ENCODE peak calls at places on chromosomes 7 and 10, in seven cellular contexts. A is mesenchymal stem cell, Z is mesendoderm, V is trophoblast cell, E is IMR-90, X is neuronal stem cell, G is H1. T is an unnamed sample.

GRCh38 chr10:65496541-65496940 is 1429.3 kb upstream of the LRRTM3 start:
- DNase-seq in A (no peak), E (no peak), Z (no peak), X (no peak), G (no peak), V (no peak), T (no peak)

GRCh38 chr7:27130540-27131389 is at the start of gene HOXA4:
- DNase-seq in E (peak), G (peak), A (peak), Z (peak), X (no peak), V (peak), T (peak)

GRCh38 chr7:156612930-156613329 is 27.6 kb upstream of the RNF32 start:
- DNase-seq in A (no peak), X (no peak), E (no peak), V (no peak), G (no peak), Z (no peak), T (no peak)

GRCh38 chr7:77450054-77450453 is 33.9 kb upstream of the GSAP start:
- DNase-seq in X (no peak), V (no peak), A (no peak), Z (no peak), E (peak), G (no peak), T (no peak)

GRCh38 chr10:101560293-101561067 is 27.6 kb downstream of the POLL start:
- DNase-seq in Z (no peak), X (no peak), G (peak), V (no peak), A (no peak), E (no peak), T (peak)

GRCh38 chr7:142507799-142508198 is 241.5 kb upstream of the PRSS1 start:
- DNase-seq in A (no peak), X (no peak), E (no peak), G (no peak), Z (no peak), V (no peak), T (no peak)

GRCh38 chr10:46326066-46326465 is 39.3 kb downstream of the ANTXRL start:
- DNase-seq in V (no peak), A (no peak), E (peak), X (no peak), G (no peak), Z (no peak), T (no peak)

GRCh38 chr10:45160266-45160665 is 155.1 kb downstream of the OR13A1 start:
- DNase-seq in G (no peak), X (no peak), V (no peak), Z (no peak), A (peak), E (peak), T (no peak)

GRCh38 chr7:34087892-34088891 is 182.9 kb downstream of the BMPER start:
- DNase-seq in V (peak), A (peak), G (peak), Z (peak), X (peak), E (peak), T (peak)

GRCh38 chr10:113960617-113961260 is 82.9 kb upstream of the ADRB1 start:
- DNase-seq in X (peak), E (no peak), V (peak), Z (peak), A (peak), G (no peak), T (no peak)

GRCh38 chr7:41641006-41641714 is 61.7 kb downstream of the INHBA start:
- DNase-seq in X (no peak), V (no peak), G (no peak), A (no peak), Z (no peak), E (peak), T (no peak)

GRCh38 chr10:12412671-12413368 is 63.5 kb downstream of the CAMK1D start:
- DNase-seq in G (no peak), V (no peak), E (no peak), A (no peak), X (no peak), Z (no peak), T (no peak)

GRCh38 chr10:101858723-101859500 is 15.3 kb upstream of the KCNIP2 start:
- DNase-seq in Z (no peak), E (no peak), X (no peak), G (no peak), V (no peak), A (no peak), T (no peak)

GRCh38 chr7:38844952-38845563 is 63.9 kb downstream of the VPS41 start:
- DNase-seq in G (no peak), Z (no peak), E (no peak), V (no peak), X (no peak), A (no peak), T (no peak)

GRCh38 chr7:12162420-12163113 is 48.5 kb upstream of the TMEM106B start:
- DNase-seq in A (peak), V (no peak), G (no peak), X (no peak), E (peak), Z (no peak), T (no peak)

GRCh38 chr10:126235979-126236851 is 152.1 kb downstream of the ADAM12 start:
- DNase-seq in A (no peak), G (no peak), E (no peak), V (no peak), Z (no peak), X (no peak), T (no peak)

GRCh38 chr10:93445097-93445960 is 36.8 kb downstream of the MYOF start:
- DNase-seq in Z (peak), X (peak), E (peak), A (peak), V (peak), G (peak), T (peak)

GRCh38 chr7:79523426-79523825 is 70.0 kb upstream of the MAGI2 start:
- DNase-seq in E (peak), A (no peak), V (no peak), X (no peak), G (no peak), Z (no peak), T (no peak)

GRCh38 chr7:77536017-77536412 is 1.1 kb upstream of the PTPN12 start:
- DNase-seq in G (no peak), X (no peak), Z (no peak), E (no peak), V (no peak), A (no peak), T (no peak)

GRCh38 chr10:120514035-120514620 is 57.1 kb downstream of the PLPP4 start:
- DNase-seq in V (peak), X (peak), G (peak), A (peak), Z (peak), E (peak), T (peak)

GRCh38 chr10:30963994-30964930 is 67.4 kb downstream of the ZNF438 start:
- DNase-seq in E (no peak), X (no peak), V (no peak), Z (no peak), A (no peak), G (no peak), T (no peak)

GRCh38 chr10:79188154-79188763 is 119.5 kb downstream of the ZMIZ1 start:
- DNase-seq in A (no peak), X (no peak), V (no peak), Z (peak), G (no peak), E (no peak), T (no peak)

GRCh38 chr10:98267894-98268693 is at the start of gene LOXL4:
- DNase-seq in Z (no peak), A (peak), G (no peak), V (no peak), E (no peak), X (peak), T (no peak)

GRCh38 chr7:101162551-101163280 is 2.7 kb downstream of the VGF start:
- DNase-seq in E (peak), Z (peak), X (no peak), A (peak), G (peak), V (peak), T (peak)

GRCh38 chr10:101018600-101019439 is 12.1 kb downstream of the PDZD7 start:
- DNase-seq in A (peak), E (peak), V (peak), G (peak), Z (peak), X (no peak), T (peak)

GRCh38 chr10:133163889-133164815 is 4.1 kb downstream of the KNDC1 start:
- DNase-seq in V (no peak), A (no peak), E (no peak), G (peak), X (no peak), Z (no peak), T (peak)

GRCh38 chr10:68330852-68331454 is 911 bp upstream of the HNRNPH3 start:
- DNase-seq in G (no peak), E (peak), Z (peak), X (no peak), A (no peak), V (no peak), T (peak)

GRCh38 chr10:121080324-121080807 is 229.2 kb downstream of the WDR11 start:
- DNase-seq in G (no peak), X (no peak), E (no peak), A (peak), Z (peak), V (no peak), T (no peak)

GRCh38 chr10:55631071-55631654 is 729.9 kb downstream of the ZWINT start:
- DNase-seq in E (no peak), Z (peak), V (no peak), X (peak), G (peak), A (peak), T (peak)

GRCh38 chr10:88979153-88979562 is 11.4 kb upstream of the FAS start:
- DNase-seq in E (peak), Z (peak), A (peak), G (no peak), V (no peak), X (no peak), T (no peak)

GRCh38 chr7:99407849-99408346 is 499 bp downstream of the PDAP1 start:
- DNase-seq in G (no peak), A (peak), Z (peak), E (peak), X (no peak), V (peak), T (no peak)

GRCh38 chr7:26201261-26202018 is at the start of gene CBX3:
- DNase-seq in Z (peak), G (peak), V (peak), A (peak), X (peak), E (peak), T (peak)

GRCh38 chr10:115772606-115773005 is 500.4 kb downstream of the GFRA1 start:
- DNase-seq in E (peak), X (no peak), Z (no peak), V (no peak), A (peak), G (no peak), T (no peak)

GRCh38 chr10:121708921-121709625 is 110.8 kb upstream of the FGFR2 start:
- DNase-seq in X (peak), V (no peak), Z (peak), A (no peak), E (no peak), G (no peak), T (no peak)

DNA sequence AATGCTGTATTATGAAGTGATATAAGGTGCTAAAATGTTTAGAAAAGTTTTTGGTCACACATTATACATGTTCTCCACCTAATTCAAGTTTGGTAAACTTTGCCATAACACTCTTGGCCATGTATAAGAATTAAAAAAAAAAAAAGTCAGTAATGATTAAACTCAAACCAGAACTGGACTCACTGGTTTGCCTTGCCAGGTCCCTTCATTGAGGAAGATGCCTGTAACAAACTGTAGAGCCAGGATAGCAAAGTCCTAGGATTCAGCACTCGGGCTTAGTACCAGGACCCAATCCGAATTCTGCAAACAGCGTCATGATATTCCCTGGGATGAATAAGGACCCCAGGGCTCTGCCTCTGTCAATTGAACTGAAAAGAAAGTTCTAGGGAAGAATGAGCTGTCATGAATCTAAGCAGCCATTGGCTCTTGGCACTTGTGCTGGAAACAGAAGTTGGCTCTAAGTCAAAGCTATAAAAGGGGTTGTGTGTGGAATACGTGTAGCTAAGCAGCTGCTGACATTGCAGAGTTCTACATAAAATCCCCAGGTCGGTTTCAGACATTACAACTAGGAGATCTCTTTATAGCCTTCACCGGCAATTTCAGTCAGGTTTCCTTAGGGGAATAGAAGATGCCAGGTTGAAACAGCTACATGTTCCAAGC is 216.8 kb downstream of the C7orf25 start:
- DNase-seq in Z (no peak), A (no peak), V (no peak), G (no peak), E (no peak), X (no peak), T (no peak)
- H3K27ac ChIP-seq in Z (no peak), A (no peak), V (no peak), G (no peak), E (no peak), X (no peak), T (no peak)

DNA sequence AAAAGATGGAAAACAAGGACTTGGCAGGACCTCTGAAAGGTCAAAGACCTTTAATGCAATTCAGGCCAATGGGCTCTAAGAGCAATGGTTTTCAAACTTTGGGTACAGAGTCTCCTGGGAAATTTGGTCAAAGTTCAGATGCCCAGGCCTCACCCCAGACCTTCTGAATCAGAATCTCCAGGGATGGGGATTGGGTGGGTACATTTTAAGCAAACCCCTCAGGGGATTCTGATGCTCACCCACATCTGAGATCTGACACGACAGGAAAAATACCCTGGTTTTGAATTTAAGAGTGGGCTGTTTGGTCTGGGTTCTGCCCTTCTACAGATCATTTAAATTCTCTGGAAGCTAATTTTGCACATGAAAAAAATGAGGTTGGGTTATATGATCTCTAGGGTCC is 214.8 kb upstream of the PLXNA4 start:
- DNase-seq in Z (no peak), E (no peak), G (no peak), A (no peak), V (no peak), X (no peak), T (no peak)
- H4K8ac ChIP-seq in Z (no peak), E (no peak), G (no peak), A (no peak), V (no peak), X (no peak), T (no peak)

GRCh38 chr10:25063644-25064043 is 47.2 kb downstream of the THNSL1 start:
- DNase-seq in V (no peak), A (no peak), Z (no peak), G (no peak), E (no peak), X (no peak), T (no peak)

GRCh38 chr10:25063157-25063556 is 46.7 kb downstream of the THNSL1 start:
- DNase-seq in X (no peak), V (peak), Z (no peak), E (no peak), A (no peak), G (no peak), T (no peak)

GRCh38 chr10:25061711-25062455 is 45.5 kb downstream of the THNSL1 start:
- DNase-seq in G (no peak), A (no peak), Z (no peak), X (no peak), E (peak), V (peak), T (no peak)

GRCh38 chr10:25065761-25066476 is 49.5 kb downstream of the THNSL1 start:
- DNase-seq in G (no peak), X (no peak), A (no peak), V (no peak), Z (no peak), E (no peak), T (no peak)

GRCh38 chr10:25064401-25064800 is 48.0 kb downstream of the THNSL1 start:
- DNase-seq in V (peak), G (no peak), A (no peak), E (no peak), X (no peak), Z (no peak), T (no peak)
- H3K18ac ChIP-seq in V (no peak), G (no peak), A (no peak), E (no peak), X (no peak), Z (no peak), T (no peak)

DNA sequence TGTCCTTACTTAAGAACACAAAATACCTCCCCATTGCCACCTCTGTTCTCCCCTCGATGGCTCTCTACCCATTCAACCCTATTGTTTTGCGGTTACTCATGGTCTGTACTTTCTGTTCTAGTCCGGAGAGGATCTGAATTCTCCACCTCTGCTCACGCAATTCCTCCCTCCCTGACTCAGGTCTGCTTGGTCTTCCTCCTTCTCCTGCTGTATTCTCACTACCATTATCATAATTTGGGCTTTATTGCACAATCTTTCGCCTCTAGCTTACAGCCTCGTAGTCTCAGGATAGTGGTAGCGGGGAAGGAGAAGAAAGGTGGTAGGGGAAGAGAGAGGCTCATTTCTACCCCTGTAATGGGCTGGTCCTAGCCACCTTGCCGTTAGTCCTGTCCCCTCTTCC is 35.4 kb upstream of the FAM180A start:
- DNase-seq in X (no peak), G (no peak), E (no peak), A (no peak), V (no peak), Z (no peak), T (no peak)
- H3K27ac ChIP-seq in X (no peak), G (no peak), E (no peak), A (no peak), V (no peak), Z (no peak), T (no peak)

DNA sequence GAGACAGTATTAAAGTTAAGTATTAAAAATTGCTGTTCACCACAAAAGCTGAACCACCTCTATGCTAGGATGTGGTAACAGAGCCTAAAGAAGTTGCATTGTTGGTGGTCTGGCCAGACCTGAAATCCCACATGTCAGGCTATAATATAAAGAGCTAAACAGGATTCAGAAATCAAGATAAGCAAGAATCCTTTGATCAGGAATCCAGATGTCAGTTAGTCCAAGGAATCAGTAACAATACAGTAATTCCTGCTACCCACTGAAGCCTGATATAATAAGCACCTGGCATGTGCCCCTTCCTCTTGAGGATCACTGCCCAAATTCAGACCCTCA is 48.9 kb downstream of the ZNF277 start:
- DNase-seq in V (no peak), Z (no peak), G (no peak), E (no peak), A (no peak), X (no peak), T (no peak)
- H4K8ac ChIP-seq in V (no peak), Z (no peak), G (no peak), E (no peak), A (no peak), X (no peak), T (no peak)

GRCh38 chr7:111320133-111320532 is 229.2 kb downstream of the LRRN3 start:
- DNase-seq in E (no peak), V (no peak), G (no peak), A (no peak), X (no peak), Z (no peak), T (no peak)
- H3K18ac ChIP-seq in E (no peak), V (no peak), G (no peak), A (no peak), X (no peak), Z (no peak), T (no peak)

DNA sequence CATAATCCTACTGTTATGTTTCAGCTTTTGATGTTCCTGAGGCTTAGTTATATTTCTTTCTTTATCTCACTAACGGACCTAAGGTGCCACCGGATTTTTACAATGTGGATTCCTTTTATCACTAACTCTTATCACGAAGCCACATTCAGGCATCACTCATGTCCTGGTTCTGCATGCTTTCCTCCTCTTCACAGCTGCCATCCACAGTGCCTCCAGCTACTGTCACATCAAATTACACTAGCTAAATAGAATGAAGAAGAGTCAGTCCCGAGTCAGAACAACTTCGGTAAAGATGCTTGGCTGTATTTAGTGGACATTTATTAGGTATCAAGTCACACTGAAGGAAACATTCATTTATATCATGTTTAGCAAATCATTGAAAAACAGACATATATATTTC is 153.2 kb downstream of the NEBL start:
- DNase-seq in V (no peak), X (no peak), G (no peak), Z (peak), E (no peak), A (no peak), T (no peak)
- H3K27ac ChIP-seq in V (no peak), X (no peak), G (no peak), Z (no peak), E (no peak), A (no peak), T (no peak)

GRCh38 chr7:89335490-89335889 is 540.0 kb upstream of the TEX47 start:
- DNase-seq in X (no peak), A (no peak), G (no peak), V (no peak), Z (no peak), E (no peak), T (no peak)

GRCh38 chr7:89334785-89335184 is 539.2 kb upstream of the TEX47 start:
- DNase-seq in A (no peak), X (no peak), V (no peak), G (no peak), E (no peak), Z (peak), T (no peak)

GRCh38 chr7:89339748-89340147 is 544.2 kb upstream of the TEX47 start:
- DNase-seq in G (no peak), X (no peak), Z (no peak), V (no peak), A (no peak), E (no peak), T (no peak)
- H4K8ac ChIP-seq in G (no peak), X (no peak), Z (no peak), V (no peak), A (no peak), E (no peak), T (no peak)

GRCh38 chr7:4962872-4963775 is 4.1 kb upstream of the MMD2 start:
- DNase-seq in V (no peak), A (no peak), G (no peak), Z (no peak), E (no peak), X (no peak), T (no peak)
- H3K18ac ChIP-seq in V (no peak), A (no peak), G (no peak), Z (no peak), E (no peak), X (peak), T (no peak)

GRCh38 chr7:842436-843031 is 10.3 kb downstream of the SUN1 start:
- DNase-seq in E (no peak), V (no peak), G (no peak), Z (peak), X (no peak), A (no peak), T (no peak)
- H3K27ac ChIP-seq in E (no peak), V (no peak), G (no peak), Z (no peak), X (no peak), A (no peak), T (no peak)

T was measured in H9.